ENCODE peak calls at places on chromosomes 6 and 20, in seven cellular contexts. C is uterus; B is HFFc6; K is neural crest cell; X is T-helper 2 cell treated with Interferon-gamma antibody and Interleukin-4, amounts not matched to agents 5 μg/mL and 100 μg/mL, for 36 hours; U is activated CD4-positive, alpha-beta T cell treated with anti-CD3 and anti-CD28 coated beads for 36 hours; V is fibroblast of villous mesenchyme. M is an unnamed sample.

GRCh38 chr6:15370730-15371129 is 124.9 kb downstream of the JARID2 start:
- DNase-seq in C (no peak), K (no peak), X (no peak), B (no peak), U (no peak), V (no peak), M (no peak)

GRCh38 chr6:14499804-14500203 is 382.2 kb downstream of the CD83 start:
- DNase-seq in V (peak), B (peak), U (no peak), K (no peak), X (no peak), C (no peak), M (peak)

GRCh38 chr20:63879264-63879663 is 14.2 kb downstream of the TPD52L2 start:
- DNase-seq in C (no peak), K (no peak), U (no peak), V (no peak), X (no peak), B (no peak), M (no peak)

GRCh38 chr20:44660506-44660905 is 9.0 kb upstream of the ADA start:
- DNase-seq in B (no peak), V (no peak), C (no peak), K (no peak), U (no peak), X (no peak), M (no peak)

GRCh38 chr6:38143191-38144154 is 323.9 kb downstream of the ZFAND3 start:
- DNase-seq in K (no peak), V (no peak), X (no peak), U (no peak), B (no peak), C (no peak), M (no peak)

GRCh38 chr6:4794140-4794707 is 18.0 kb downstream of the CDYL start:
- DNase-seq in K (no peak), U (no peak), C (no peak), V (no peak), B (no peak), X (no peak), M (no peak)

GRCh38 chr6:115691433-115691832 is 369.3 kb downstream of the FRK start:
- DNase-seq in C (no peak), K (no peak), U (no peak), X (no peak), B (no peak), V (no peak), M (no peak)

GRCh38 chr20:3163099-3164042 is 3.7 kb upstream of the FASTKD5 start:
- DNase-seq in B (no peak), U (no peak), K (no peak), C (no peak), V (no peak), X (no peak), M (no peak)

GRCh38 chr20:8722277-8722928 is 346.5 kb upstream of the PLCB4 start:
- DNase-seq in V (peak), B (peak), C (peak), K (peak), X (peak), U (peak), M (peak)

GRCh38 chr20:32603046-32603726 is 18.1 kb upstream of the NOL4L start:
- DNase-seq in B (no peak), X (no peak), V (no peak), C (no peak), K (no peak), U (no peak), M (no peak)

GRCh38 chr6:36962874-36963273 is 8.3 kb downstream of the PI16 start:
- DNase-seq in X (peak), C (no peak), K (peak), V (peak), B (peak), U (peak), M (peak)

GRCh38 chr6:165689699-165690098 is 26.7 kb upstream of the PDE10A start:
- DNase-seq in U (no peak), V (no peak), C (no peak), B (no peak), X (no peak), K (no peak), M (no peak)

GRCh38 chr6:146857960-146858308 is 259.2 kb downstream of the ADGB start:
- DNase-seq in K (no peak), U (no peak), X (no peak), V (no peak), C (no peak), B (no peak), M (no peak)

M was measured in Caco-2.